ENCODE peak calls at places on chromosomes 2 and 18, in four cellular contexts. R, E, U and K are unnamed samples.

GRCh38 chr2:180670302-180671003 is 310.0 kb upstream of the UBE2E3 start:
- DNase-seq in R (no peak), E (no peak), U (peak; percentile 53), K (no peak)

GRCh38 chr2:180761224-180761623 is 219.2 kb upstream of the UBE2E3 start:
- DNase-seq in R (no peak), E (no peak), U (peak; percentile 70), K (no peak)

GRCh38 chr2:84963692-84964405 is 7.1 kb upstream of the KCMF1 start:
- DNase-seq in R (no peak), E (no peak), U (peak; percentile 77), K (peak; percentile 20)

GRCh38 chr18:40109251-40110049 is 1845.6 kb upstream of the PIK3C3 start:
- DNase-seq in R (no peak), E (no peak), U (no peak), K (no peak)

GRCh38 chr18:11251229-11251890 is 102.0 kb upstream of the PIEZO2 start:
- DNase-seq in R (no peak), E (no peak), U (no peak), K (peak; percentile 29)

GRCh38 chr18:49849331-49850217 is 36.2 kb upstream of the ACAA2 start:
- DNase-seq in R (no peak), E (no peak), U (peak; percentile 99), K (no peak)

GRCh38 chr2:53740170-53740569 is 27.4 kb upstream of the CHAC2 start:
- DNase-seq in R (no peak), E (no peak), U (peak; percentile 28), K (no peak)

GRCh38 chr2:12412898-12413305 is 303.8 kb upstream of the TRIB2 start:
- DNase-seq in R (no peak), E (peak; percentile 2), U (no peak), K (no peak)

GRCh38 chr2:96591054-96591453 is 47.1 kb downstream of the KANSL3 start:
- DNase-seq in R (no peak), E (no peak), U (no peak), K (no peak)

GRCh38 chr2:236887519-236887918 is 198.2 kb upstream of the COPS8 start:
- DNase-seq in R (no peak), E (no peak), U (no peak), K (no peak)

GRCh38 chr2:68371581-68371980 is 6.5 kb downstream of the PLEK start:
- DNase-seq in R (no peak), E (no peak), U (peak; percentile 9), K (no peak)

GRCh38 chr2:200379481-200380120 is 73.1 kb downstream of the SPATS2L start:
- DNase-seq in R (no peak), E (no peak), U (peak; percentile 71), K (no peak)

GRCh38 chr2:224381913-224382647 is 19.8 kb downstream of the FAM124B start:
- DNase-seq in R (no peak), E (no peak), U (no peak), K (no peak)

GRCh38 chr2:53509827-53510785 is 257.5 kb upstream of the CHAC2 start:
- DNase-seq in R (no peak), E (no peak), U (no peak), K (no peak)

GRCh38 chr2:168490015-168490874 is 34.2 kb downstream of the CERS6 start:
- DNase-seq in R (no peak), E (no peak), U (peak; percentile 63), K (no peak)

GRCh38 chr2:8421658-8422499 is 260.0 kb upstream of the ID2 start:
- DNase-seq in R (no peak), E (no peak), U (no peak), K (no peak)

GRCh38 chr2:230714122-230714453 is 1.4 kb downstream of the CAB39 start:
- DNase-seq in R (peak; percentile 10), E (peak; percentile 11), U (peak; percentile 80), K (no peak)

GRCh38 chr2:66862871-66863650 is 428.1 kb downstream of the MEIS1 start:
- DNase-seq in R (no peak), E (no peak), U (peak; percentile 34), K (no peak)

GRCh38 chr2:76330865-76331264 is 620.1 kb upstream of the GCFC2 start:
- DNase-seq in R (no peak), E (no peak), U (no peak), K (no peak)

GRCh38 chr2:37230581-37230980 is 815 bp downstream of the CEBPZ start:
- DNase-seq in R (peak; percentile 4), E (no peak), U (peak; percentile 19), K (no peak)

GRCh38 chr2:173647681-173648350 is 293.1 kb downstream of the CDCA7 start:
- DNase-seq in R (no peak), E (no peak), U (no peak), K (no peak)

GRCh38 chr2:8633735-8634313 is 48.0 kb upstream of the ID2 start:
- DNase-seq in R (no peak), E (no peak), U (peak; percentile 6), K (peak; percentile 34)

GRCh38 chr2:211161236-211161635 is 604.8 kb downstream of the CPS1 start:
- DNase-seq in R (no peak), E (no peak), U (no peak), K (no peak)

GRCh38 chr2:173402405-173402974 is 47.8 kb downstream of the CDCA7 start:
- DNase-seq in R (peak; percentile 89), E (peak; percentile 57), U (peak; percentile 66), K (peak; percentile 76)

GRCh38 chr2:48912110-48912509 is 156.6 kb upstream of the LHCGR start:
- DNase-seq in R (no peak), E (no peak), U (no peak), K (no peak)

GRCh38 chr18:71116535-71116934 is 827.7 kb downstream of the SOCS6 start:
- DNase-seq in R (no peak), E (no peak), U (no peak), K (no peak)

GRCh38 chr18:11115268-11115667 is 34.1 kb downstream of the PIEZO2 start:
- DNase-seq in R (no peak), E (no peak), U (no peak), K (no peak)

GRCh38 chr2:238513346-238513745 is 86.6 kb downstream of the ASB1 start:
- DNase-seq in R (peak; percentile 66), E (no peak), U (peak; percentile 28), K (no peak)
- TF ChIP-seq CTCF in R (peak; percentile 58), E (no peak), U (peak; percentile 66), K (no peak)

DNA sequence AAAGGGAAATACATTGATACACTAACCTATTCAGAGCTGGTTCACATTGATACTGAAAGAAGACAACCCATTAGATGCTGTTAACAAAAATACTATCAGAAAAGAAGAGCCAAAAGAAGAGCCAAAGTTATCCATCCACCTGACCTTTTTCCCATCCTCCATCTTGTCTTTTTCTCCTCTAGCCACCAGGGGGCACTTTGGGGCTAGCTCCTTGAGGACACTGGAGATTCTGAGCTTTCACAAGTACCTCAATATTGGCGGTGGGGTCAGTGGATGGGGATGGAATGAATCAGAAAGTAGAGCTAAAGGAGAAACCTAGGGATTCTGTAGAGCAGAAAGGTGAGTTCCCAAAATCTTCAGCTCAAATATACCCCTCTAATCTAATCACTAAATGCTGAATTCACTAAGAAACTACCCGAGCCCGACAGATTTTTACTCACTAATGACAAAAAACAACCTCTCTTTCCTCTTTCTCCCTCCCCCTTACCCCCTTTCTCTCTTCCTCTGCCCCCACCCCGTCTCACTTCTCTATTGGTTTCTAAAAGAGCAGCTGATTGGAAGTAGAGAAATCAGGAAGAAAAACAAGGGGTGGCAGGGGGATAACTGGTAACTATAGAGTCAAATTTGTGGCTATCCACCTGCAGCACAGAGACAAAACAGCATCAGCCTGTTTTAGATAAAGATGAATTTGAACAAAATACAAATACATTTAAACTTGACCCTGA is 203.3 kb downstream of the TCF4 start:
- DNase-seq in R (peak; percentile 64), E (no peak), U (peak; percentile 39), K (no peak)
- TF ChIP-seq CTCF in R (peak; percentile 86), E (no peak), U (peak; percentile 76), K (no peak)

GRCh38 chr18:79796016-79796415 is 1.7 kb upstream of the KCNG2 start:
- DNase-seq in R (no peak), E (no peak), U (no peak), K (peak; percentile 13)

GRCh38 chr18:79798346-79798998 is 734 bp downstream of the KCNG2 start:
- DNase-seq in R (no peak), E (no peak), U (no peak), K (no peak)

GRCh38 chr18:79798999-79799370 is 1.2 kb downstream of the KCNG2 start:
- DNase-seq in R (no peak), E (no peak), U (no peak), K (peak; percentile 48)

GRCh38 chr18:79796531-79797390 is 977 bp upstream of the KCNG2 start:
- DNase-seq in R (no peak), E (no peak), U (no peak), K (peak; percentile 48)

DNA sequence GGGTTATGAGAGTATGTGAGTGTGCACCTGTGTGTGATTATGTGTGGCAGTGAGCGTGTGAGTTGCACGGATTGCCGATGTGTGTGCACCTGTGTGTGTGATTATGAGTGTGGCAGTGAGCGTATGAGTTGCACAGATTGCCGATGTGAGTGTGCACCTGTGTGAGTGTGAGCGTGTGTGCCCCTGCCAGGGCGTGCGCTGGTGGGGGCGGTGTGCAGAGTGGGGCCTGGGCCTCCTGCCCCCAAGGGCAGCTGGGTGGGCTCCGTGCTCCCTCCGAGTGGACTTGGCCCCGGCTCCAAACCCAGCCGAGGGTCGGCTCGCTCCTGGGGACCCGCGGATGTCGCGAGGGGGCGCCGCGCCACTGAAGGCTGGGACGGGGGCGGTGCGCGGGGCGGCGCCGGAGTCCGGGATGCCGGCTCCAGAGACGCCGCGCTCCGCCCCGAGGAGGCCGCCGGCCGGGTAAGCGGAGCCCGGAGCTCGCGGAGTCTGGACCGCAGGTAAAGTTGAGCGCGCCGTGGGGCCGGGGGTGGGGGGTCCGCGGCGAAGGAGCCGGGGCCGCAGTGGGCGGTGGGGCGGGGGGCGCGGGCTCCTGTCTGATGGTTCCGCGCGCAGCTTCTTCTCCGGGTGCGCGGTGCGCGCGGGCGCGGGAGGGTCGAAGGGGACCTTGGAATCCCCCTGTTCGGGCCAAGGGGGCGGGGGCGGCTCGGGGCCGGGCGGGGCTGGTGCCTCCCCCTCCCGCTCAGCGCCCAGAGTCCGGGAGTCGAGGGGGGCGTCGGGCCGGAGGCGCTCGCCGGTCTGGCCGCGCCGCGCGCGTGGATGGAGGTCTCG is at the start of gene KCNG2:
- DNase-seq in R (peak; percentile 71), E (no peak), U (no peak), K (no peak)
- TF ChIP-seq CTCF in R (no peak), E (no peak), U (peak; percentile 12), K (no peak)

GRCh38 chr2:241102239-241102803 is at the start of gene MTERF4:
- DNase-seq in R (peak; percentile 63), E (peak; percentile 82), U (peak; percentile 66), K (peak; percentile 96)
- TF ChIP-seq CTCF in R (no peak), E (no peak), U (no peak), K (no peak)